ENCODE peak calls at places on chromosome X, in seven cellular contexts. One of them, this sample, is unnamed.

GRCh38 chrX:30941898-30942297 is 52.8 kb upstream of the TAB3 start:
- DNase-seq in hypothalamus: no peak
- DNase-seq in HEK293T: no peak
- DNase-seq in H7: no peak
- DNase-seq in endothelial cell of umbilical vein: no peak
- DNase-seq in WERI-Rb-1: no peak
- DNase-seq in small intestine: no peak
- DNase-seq in this sample: no peak

GRCh38 chrX:74465424-74465823 is 44.1 kb downstream of the SLC16A2 start:
- DNase-seq in hypothalamus: peak
- DNase-seq in HEK293T: no peak
- DNase-seq in H7: no peak
- DNase-seq in endothelial cell of umbilical vein: no peak
- DNase-seq in WERI-Rb-1: no peak
- DNase-seq in small intestine: no peak
- DNase-seq in this sample: peak

GRCh38 chrX:146863566-146863965 is 49.0 kb upstream of the CXorf51A start:
- DNase-seq in hypothalamus: no peak
- DNase-seq in HEK293T: no peak
- DNase-seq in H7: no peak
- DNase-seq in endothelial cell of umbilical vein: no peak
- DNase-seq in WERI-Rb-1: no peak
- DNase-seq in small intestine: no peak
- DNase-seq in this sample: peak

GRCh38 chrX:132953358-132953757 is 5.1 kb downstream of the HS6ST2 start:
- DNase-seq in hypothalamus: no peak
- DNase-seq in HEK293T: no peak
- DNase-seq in H7: peak
- DNase-seq in endothelial cell of umbilical vein: no peak
- DNase-seq in WERI-Rb-1: no peak
- DNase-seq in small intestine: no peak
- DNase-seq in this sample: no peak

GRCh38 chrX:154351183-154352011 is 23.0 kb downstream of the FLNA start:
- DNase-seq in hypothalamus: no peak
- DNase-seq in HEK293T: no peak
- DNase-seq in H7: peak
- DNase-seq in endothelial cell of umbilical vein: no peak
- DNase-seq in WERI-Rb-1: no peak
- DNase-seq in small intestine: peak
- DNase-seq in this sample: peak

GRCh38 chrX:41110801-41111625 is 25.8 kb downstream of the USP9X start:
- DNase-seq in hypothalamus: no peak
- DNase-seq in HEK293T: no peak
- DNase-seq in H7: no peak
- DNase-seq in endothelial cell of umbilical vein: no peak
- DNase-seq in WERI-Rb-1: peak
- DNase-seq in small intestine: no peak
- DNase-seq in this sample: peak

GRCh38 chrX:38804481-38805293 is 3.4 kb downstream of the MID1IP1 start:
- DNase-seq in hypothalamus: no peak
- DNase-seq in HEK293T: peak
- DNase-seq in H7: peak
- DNase-seq in endothelial cell of umbilical vein: peak
- DNase-seq in WERI-Rb-1: peak
- DNase-seq in small intestine: peak
- DNase-seq in this sample: peak

GRCh38 chrX:67612231-67612630 is 68.4 kb downstream of the AR start:
- DNase-seq in hypothalamus: no peak
- DNase-seq in HEK293T: no peak
- DNase-seq in H7: no peak
- DNase-seq in endothelial cell of umbilical vein: peak
- DNase-seq in WERI-Rb-1: no peak
- DNase-seq in small intestine: no peak
- DNase-seq in this sample: peak

GRCh38 chrX:47063179-47063578 is 15.1 kb upstream of the RGN start:
- DNase-seq in hypothalamus: no peak
- DNase-seq in HEK293T: no peak
- DNase-seq in H7: no peak
- DNase-seq in endothelial cell of umbilical vein: no peak
- DNase-seq in WERI-Rb-1: no peak
- DNase-seq in small intestine: no peak
- DNase-seq in this sample: no peak

GRCh38 chrX:143121471-143121870 is 95.7 kb downstream of the SPANXN4 start:
- DNase-seq in hypothalamus: no peak
- DNase-seq in HEK293T: no peak
- DNase-seq in H7: no peak
- DNase-seq in endothelial cell of umbilical vein: no peak
- DNase-seq in WERI-Rb-1: no peak
- DNase-seq in small intestine: no peak
- DNase-seq in this sample: no peak

GRCh38 chrX:861335-861890 is 230.8 kb downstream of the SHOX start:
- DNase-seq in hypothalamus: no peak
- DNase-seq in HEK293T: no peak
- DNase-seq in H7: no peak
- DNase-seq in endothelial cell of umbilical vein: no peak
- DNase-seq in WERI-Rb-1: no peak
- DNase-seq in small intestine: no peak
- DNase-seq in this sample: no peak

GRCh38 chrX:141733371-141733770 is 34.8 kb upstream of the SPANXD start:
- DNase-seq in hypothalamus: no peak
- DNase-seq in HEK293T: no peak
- DNase-seq in H7: no peak
- DNase-seq in endothelial cell of umbilical vein: peak
- DNase-seq in WERI-Rb-1: no peak
- DNase-seq in small intestine: no peak
- DNase-seq in this sample: no peak

GRCh38 chrX:1451676-1452496 is 823 bp downstream of the ASMTL start:
- DNase-seq in hypothalamus: no peak
- DNase-seq in HEK293T: no peak
- DNase-seq in H7: no peak
- DNase-seq in endothelial cell of umbilical vein: no peak
- DNase-seq in WERI-Rb-1: peak
- DNase-seq in small intestine: no peak
- DNase-seq in this sample: no peak

GRCh38 chrX:65999563-66000148 is 40.2 kb downstream of the VSIG4 start:
- DNase-seq in hypothalamus: no peak
- DNase-seq in HEK293T: no peak
- DNase-seq in H7: no peak
- DNase-seq in endothelial cell of umbilical vein: no peak
- DNase-seq in WERI-Rb-1: no peak
- DNase-seq in small intestine: peak
- DNase-seq in this sample: no peak

GRCh38 chrX:151801980-151802379 is 67.4 kb downstream of the CNGA2 start:
- DNase-seq in hypothalamus: no peak
- DNase-seq in HEK293T: peak
- DNase-seq in H7: peak
- DNase-seq in endothelial cell of umbilical vein: peak
- DNase-seq in WERI-Rb-1: peak
- DNase-seq in small intestine: peak
- DNase-seq in this sample: peak